ENCODE peak calls at places on chromosome X, in nine cellular contexts. One of them, this sample, is unnamed.

GRCh38 chrX:13078739-13079444 is 34.5 kb upstream of the FAM9C start:
- DNase-seq in NCI-H1417 treated with DMSO at 0.1 percent for 48 hours: no peak
- DNase-seq in MCF 10A: no peak
- DNase-seq in colonic mucosa: peak
- DNase-seq in right cardiac atrium: peak
- DNase-seq in AG08396: peak
- DNase-seq in H7: peak
- DNase-seq in activated gamma-delta T cell treated with Interleukin-2 at 50 U/mL for 16 hours: no peak
- DNase-seq in PC-3: no peak
- DNase-seq in this sample: no peak

GRCh38 chrX:17567821-17568220 is 169.5 kb upstream of the SCML1 start:
- DNase-seq in PC-3: no peak
- DNase-seq in MCF 10A: no peak
- DNase-seq in activated gamma-delta T cell treated with Interleukin-2 at 50 U/mL for 16 hours: no peak
- DNase-seq in H7: no peak
- DNase-seq in colonic mucosa: no peak
- DNase-seq in AG08396: no peak
- DNase-seq in NCI-H1417 treated with DMSO at 0.1 percent for 48 hours: no peak
- DNase-seq in right cardiac atrium: no peak
- DNase-seq in this sample: no peak

GRCh38 chrX:46788902-46789301 is 30.0 kb upstream of the SLC9A7 start:
- DNase-seq in colonic mucosa: no peak
- DNase-seq in H7: no peak
- DNase-seq in MCF 10A: no peak
- DNase-seq in PC-3: no peak
- DNase-seq in right cardiac atrium: no peak
- DNase-seq in activated gamma-delta T cell treated with Interleukin-2 at 50 U/mL for 16 hours: no peak
- DNase-seq in AG08396: no peak
- DNase-seq in NCI-H1417 treated with DMSO at 0.1 percent for 48 hours: no peak
- DNase-seq in this sample: no peak

GRCh38 chrX:94743478-94743877 is 1069.5 kb downstream of the FAM133A start:
- DNase-seq in MCF 10A: no peak
- DNase-seq in AG08396: no peak
- DNase-seq in PC-3: no peak
- DNase-seq in right cardiac atrium: no peak
- DNase-seq in activated gamma-delta T cell treated with Interleukin-2 at 50 U/mL for 16 hours: no peak
- DNase-seq in H7: no peak
- DNase-seq in NCI-H1417 treated with DMSO at 0.1 percent for 48 hours: no peak
- DNase-seq in colonic mucosa: no peak
- DNase-seq in this sample: no peak

GRCh38 chrX:41010188-41010846 is 74.9 kb upstream of the USP9X start:
- DNase-seq in colonic mucosa: peak
- DNase-seq in right cardiac atrium: peak
- DNase-seq in H7: peak
- DNase-seq in PC-3: peak
- DNase-seq in activated gamma-delta T cell treated with Interleukin-2 at 50 U/mL for 16 hours: peak
- DNase-seq in NCI-H1417 treated with DMSO at 0.1 percent for 48 hours: no peak
- DNase-seq in AG08396: peak
- DNase-seq in MCF 10A: peak
- DNase-seq in this sample: no peak

GRCh38 chrX:41808042-41808441 is 84.1 kb downstream of the GPR82 start:
- DNase-seq in AG08396: no peak
- DNase-seq in colonic mucosa: no peak
- DNase-seq in PC-3: no peak
- DNase-seq in H7: no peak
- DNase-seq in MCF 10A: no peak
- DNase-seq in activated gamma-delta T cell treated with Interleukin-2 at 50 U/mL for 16 hours: no peak
- DNase-seq in NCI-H1417 treated with DMSO at 0.1 percent for 48 hours: no peak
- DNase-seq in right cardiac atrium: no peak
- DNase-seq in this sample: no peak

GRCh38 chrX:10457092-10457491 is 163.3 kb downstream of the MID1 start:
- DNase-seq in colonic mucosa: no peak
- DNase-seq in H7: no peak
- DNase-seq in activated gamma-delta T cell treated with Interleukin-2 at 50 U/mL for 16 hours: no peak
- DNase-seq in NCI-H1417 treated with DMSO at 0.1 percent for 48 hours: no peak
- DNase-seq in AG08396: peak
- DNase-seq in PC-3: no peak
- DNase-seq in MCF 10A: no peak
- DNase-seq in right cardiac atrium: no peak
- DNase-seq in this sample: no peak

GRCh38 chrX:662126-662525 is 31.5 kb downstream of the SHOX start:
- DNase-seq in H7: no peak
- DNase-seq in colonic mucosa: no peak
- DNase-seq in MCF 10A: no peak
- DNase-seq in activated gamma-delta T cell treated with Interleukin-2 at 50 U/mL for 16 hours: no peak
- DNase-seq in AG08396: no peak
- DNase-seq in right cardiac atrium: no peak
- DNase-seq in PC-3: no peak
- DNase-seq in NCI-H1417 treated with DMSO at 0.1 percent for 48 hours: no peak
- DNase-seq in this sample: no peak

GRCh38 chrX:73262991-73263390 is 48.3 kb upstream of the NAP1L2 start:
- DNase-seq in NCI-H1417 treated with DMSO at 0.1 percent for 48 hours: no peak
- DNase-seq in PC-3: peak
- DNase-seq in AG08396: no peak
- DNase-seq in activated gamma-delta T cell treated with Interleukin-2 at 50 U/mL for 16 hours: no peak
- DNase-seq in right cardiac atrium: no peak
- DNase-seq in colonic mucosa: no peak
- DNase-seq in MCF 10A: peak
- DNase-seq in H7: peak
- DNase-seq in this sample: no peak

GRCh38 chrX:137998619-137999018 is 432.7 kb downstream of the ZIC3 start:
- DNase-seq in NCI-H1417 treated with DMSO at 0.1 percent for 48 hours: no peak
- DNase-seq in right cardiac atrium: no peak
- DNase-seq in activated gamma-delta T cell treated with Interleukin-2 at 50 U/mL for 16 hours: no peak
- DNase-seq in AG08396: no peak
- DNase-seq in MCF 10A: no peak
- DNase-seq in H7: no peak
- DNase-seq in colonic mucosa: no peak
- DNase-seq in PC-3: no peak
- DNase-seq in this sample: no peak

GRCh38 chrX:112636951-112637541 is 42.7 kb downstream of the LHFPL1 start:
- DNase-seq in MCF 10A: no peak
- DNase-seq in right cardiac atrium: no peak
- DNase-seq in colonic mucosa: no peak
- DNase-seq in PC-3: no peak
- DNase-seq in NCI-H1417 treated with DMSO at 0.1 percent for 48 hours: no peak
- DNase-seq in AG08396: peak
- DNase-seq in activated gamma-delta T cell treated with Interleukin-2 at 50 U/mL for 16 hours: no peak
- DNase-seq in H7: no peak
- DNase-seq in this sample: peak

GRCh38 chrX:102958794-102959193 is 21.7 kb downstream of the RAB40AL start:
- DNase-seq in colonic mucosa: no peak
- DNase-seq in activated gamma-delta T cell treated with Interleukin-2 at 50 U/mL for 16 hours: no peak
- DNase-seq in H7: no peak
- DNase-seq in PC-3: peak
- DNase-seq in MCF 10A: no peak
- DNase-seq in NCI-H1417 treated with DMSO at 0.1 percent for 48 hours: no peak
- DNase-seq in AG08396: no peak
- DNase-seq in right cardiac atrium: no peak
- DNase-seq in this sample: no peak

GRCh38 chrX:132834741-132835140 is 123.7 kb downstream of the HS6ST2 start:
- DNase-seq in NCI-H1417 treated with DMSO at 0.1 percent for 48 hours: no peak
- DNase-seq in MCF 10A: no peak
- DNase-seq in PC-3: no peak
- DNase-seq in right cardiac atrium: no peak
- DNase-seq in colonic mucosa: no peak
- DNase-seq in activated gamma-delta T cell treated with Interleukin-2 at 50 U/mL for 16 hours: no peak
- DNase-seq in AG08396: no peak
- DNase-seq in H7: no peak
- DNase-seq in this sample: no peak

GRCh38 chrX:42050345-42050744 is 127.0 kb upstream of the CASK start:
- DNase-seq in H7: no peak
- DNase-seq in MCF 10A: no peak
- DNase-seq in right cardiac atrium: no peak
- DNase-seq in PC-3: no peak
- DNase-seq in activated gamma-delta T cell treated with Interleukin-2 at 50 U/mL for 16 hours: no peak
- DNase-seq in colonic mucosa: no peak
- DNase-seq in AG08396: no peak
- DNase-seq in NCI-H1417 treated with DMSO at 0.1 percent for 48 hours: no peak
- DNase-seq in this sample: no peak

GRCh38 chrX:37692918-37693317 is 7.3 kb downstream of the XK start:
- DNase-seq in right cardiac atrium: no peak
- DNase-seq in H7: no peak
- DNase-seq in PC-3: peak
- DNase-seq in NCI-H1417 treated with DMSO at 0.1 percent for 48 hours: no peak
- DNase-seq in MCF 10A: no peak
- DNase-seq in activated gamma-delta T cell treated with Interleukin-2 at 50 U/mL for 16 hours: no peak
- DNase-seq in colonic mucosa: no peak
- DNase-seq in AG08396: no peak
- DNase-seq in this sample: no peak

GRCh38 chrX:37701588-37701987 is 16.0 kb downstream of the XK start:
- DNase-seq in AG08396: no peak
- DNase-seq in NCI-H1417 treated with DMSO at 0.1 percent for 48 hours: no peak
- DNase-seq in right cardiac atrium: no peak
- DNase-seq in H7: peak
- DNase-seq in MCF 10A: no peak
- DNase-seq in PC-3: no peak
- DNase-seq in colonic mucosa: no peak
- DNase-seq in activated gamma-delta T cell treated with Interleukin-2 at 50 U/mL for 16 hours: no peak
- DNase-seq in this sample: no peak

GRCh38 chrX:19799319-19800182 is 87.8 kb downstream of the SH3KBP1 start:
- DNase-seq in NCI-H1417 treated with DMSO at 0.1 percent for 48 hours: no peak
- DNase-seq in colonic mucosa: no peak
- DNase-seq in MCF 10A: no peak
- DNase-seq in PC-3: no peak
- DNase-seq in AG08396: peak
- DNase-seq in right cardiac atrium: no peak
- DNase-seq in H7: no peak
- DNase-seq in activated gamma-delta T cell treated with Interleukin-2 at 50 U/mL for 16 hours: peak
- DNase-seq in this sample: no peak

GRCh38 chrX:121958886-121959285 is 911.5 kb downstream of the GLUD2 start:
- DNase-seq in NCI-H1417 treated with DMSO at 0.1 percent for 48 hours: no peak
- DNase-seq in activated gamma-delta T cell treated with Interleukin-2 at 50 U/mL for 16 hours: no peak
- DNase-seq in colonic mucosa: no peak
- DNase-seq in AG08396: no peak
- DNase-seq in right cardiac atrium: no peak
- DNase-seq in MCF 10A: no peak
- DNase-seq in PC-3: peak
- DNase-seq in H7: no peak
- DNase-seq in this sample: no peak

GRCh38 chrX:40423299-40423698 is 157.5 kb upstream of the ATP6AP2 start:
- DNase-seq in MCF 10A: peak
- DNase-seq in H7: no peak
- DNase-seq in AG08396: no peak
- DNase-seq in PC-3: no peak
- DNase-seq in activated gamma-delta T cell treated with Interleukin-2 at 50 U/mL for 16 hours: no peak
- DNase-seq in right cardiac atrium: no peak
- DNase-seq in colonic mucosa: no peak
- DNase-seq in NCI-H1417 treated with DMSO at 0.1 percent for 48 hours: no peak
- DNase-seq in this sample: no peak

GRCh38 chrX:155028749-155029360 is 2.2 kb downstream of the FUNDC2 start:
- DNase-seq in AG08396: no peak
- DNase-seq in activated gamma-delta T cell treated with Interleukin-2 at 50 U/mL for 16 hours: no peak
- DNase-seq in colonic mucosa: peak
- DNase-seq in MCF 10A: peak
- DNase-seq in right cardiac atrium: no peak
- DNase-seq in H7: no peak
- DNase-seq in PC-3: peak
- DNase-seq in NCI-H1417 treated with DMSO at 0.1 percent for 48 hours: no peak
- DNase-seq in this sample: no peak

This sample was measured in HS-5.